ENCODE peak calls at places on chromosomes 1 and 21, in nine cellular contexts. F is EL, E is hepatic stellate cell, J is GM13977, M is lung, C is ovary, H is HCEC 1CT, G is NCI-H1092 treated with DMSO at 0.1 percent for 48 hours, W is heart right ventricle. X is an unnamed sample.

GRCh38 chr1:29983366-29983765 is 740.0 kb downstream of the MATN1 start:
- DNase-seq in W (no peak), M (peak; percentile 13), H (no peak), E (no peak), C (no peak), J (no peak), G (no peak), F (no peak), X (no peak)

GRCh38 chr1:60573121-60573520 is 499.6 kb upstream of the C1orf87 start:
- DNase-seq in C (no peak), H (no peak), E (no peak), M (no peak), W (no peak), J (no peak), G (no peak), F (no peak), X (no peak)

GRCh38 chr1:228416217-228416971 is at the start of gene TRIM17:
- DNase-seq in M (peak; percentile 37), F (peak; percentile 32), J (peak; percentile 64), G (peak; percentile 60), W (no peak), C (peak; percentile 50), E (peak; percentile 35), H (no peak), X (no peak)

GRCh38 chr1:40143891-40144575 is 17.2 kb upstream of the RLF start:
- DNase-seq in E (peak; percentile 44), G (peak; percentile 100), H (peak; percentile 68), W (peak; percentile 57), F (peak; percentile 73), J (peak; percentile 58), M (peak; percentile 67), C (peak; percentile 60), X (peak; percentile 76)

GRCh38 chr1:119733754-119734153 is 22.0 kb downstream of the PHGDH start:
- DNase-seq in W (no peak), E (no peak), F (no peak), G (no peak), M (no peak), H (no peak), J (no peak), C (no peak), X (no peak)

GRCh38 chr21:44413566-44414290 is 41.6 kb upstream of the LRRC3 start:
- DNase-seq in W (no peak), F (no peak), J (no peak), H (no peak), E (no peak), C (no peak), G (no peak), M (no peak), X (no peak)

GRCh38 chr1:110440877-110441276 is 10.1 kb upstream of the PROK1 start:
- DNase-seq in M (peak; percentile 77), W (no peak), J (no peak), G (no peak), F (peak; percentile 68), H (no peak), E (no peak), C (peak; percentile 87), X (no peak)

GRCh38 chr1:203572134-203572625 is 54.5 kb upstream of the ATP2B4 start:
- DNase-seq in M (no peak), G (no peak), J (no peak), C (peak; percentile 62), W (no peak), E (peak; percentile 91), F (no peak), H (no peak), X (no peak)

X was measured in amniotic stem cell.